ENCODE peak calls at places on chromosomes 1 and 21, in nine cellular contexts. One of them, this sample, is unnamed.

GRCh38 chr1:14780271-14780670 is 181.8 kb downstream of the KAZN start:
- DNase-seq in NB4: peak; percentile 96
- DNase-seq in kidney epithelial cell: no peak
- DNase-seq in CD4-positive, alpha-beta T cell: no peak
- DNase-seq in foreskin fibroblast: no peak
- DNase-seq in neural progenitor cell: no peak
- DNase-seq in heart left ventricle: no peak
- DNase-seq in cardiac fibroblast: no peak
- DNase-seq in HFFc6: no peak
- DNase-seq in this sample: no peak

GRCh38 chr1:204341380-204341779 is 18.3 kb downstream of the PLEKHA6 start:
- DNase-seq in neural progenitor cell: no peak
- DNase-seq in cardiac fibroblast: peak; percentile 17
- DNase-seq in CD4-positive, alpha-beta T cell: no peak
- DNase-seq in NB4: no peak
- DNase-seq in foreskin fibroblast: peak; percentile 47
- DNase-seq in HFFc6: peak; percentile 66
- DNase-seq in heart left ventricle: no peak
- DNase-seq in kidney epithelial cell: no peak
- DNase-seq in this sample: no peak

GRCh38 chr21:42019706-42020105 is 9.5 kb upstream of the ZBTB21 start:
- DNase-seq in kidney epithelial cell: no peak
- DNase-seq in CD4-positive, alpha-beta T cell: no peak
- DNase-seq in NB4: no peak
- DNase-seq in foreskin fibroblast: no peak
- DNase-seq in heart left ventricle: no peak
- DNase-seq in cardiac fibroblast: no peak
- DNase-seq in HFFc6: no peak
- DNase-seq in neural progenitor cell: no peak
- DNase-seq in this sample: no peak

GRCh38 chr1:84156210-84156621 is 12.1 kb downstream of the PRKACB start:
- DNase-seq in neural progenitor cell: no peak
- DNase-seq in foreskin fibroblast: peak; percentile 83
- DNase-seq in CD4-positive, alpha-beta T cell: no peak
- DNase-seq in kidney epithelial cell: peak; percentile 61
- DNase-seq in heart left ventricle: no peak
- DNase-seq in cardiac fibroblast: peak; percentile 84
- DNase-seq in HFFc6: peak; percentile 68
- DNase-seq in NB4: no peak
- DNase-seq in this sample: peak; percentile 55

GRCh38 chr1:98386675-98387440 is 274.7 kb upstream of the SNX7 start:
- DNase-seq in CD4-positive, alpha-beta T cell: no peak
- DNase-seq in foreskin fibroblast: no peak
- DNase-seq in cardiac fibroblast: no peak
- DNase-seq in neural progenitor cell: no peak
- DNase-seq in heart left ventricle: no peak
- DNase-seq in HFFc6: no peak
- DNase-seq in kidney epithelial cell: no peak
- DNase-seq in NB4: no peak
- DNase-seq in this sample: no peak

GRCh38 chr1:223763881-223764280 is 51.5 kb downstream of the CAPN2 start:
- DNase-seq in heart left ventricle: no peak
- DNase-seq in HFFc6: no peak
- DNase-seq in CD4-positive, alpha-beta T cell: no peak
- DNase-seq in NB4: no peak
- DNase-seq in cardiac fibroblast: no peak
- DNase-seq in kidney epithelial cell: no peak
- DNase-seq in foreskin fibroblast: no peak
- DNase-seq in neural progenitor cell: no peak
- DNase-seq in this sample: no peak

GRCh38 chr1:185438936-185439335 is 121.9 kb upstream of the IVNS1ABP start:
- DNase-seq in HFFc6: peak; percentile 3
- DNase-seq in kidney epithelial cell: no peak
- DNase-seq in cardiac fibroblast: no peak
- DNase-seq in heart left ventricle: no peak
- DNase-seq in neural progenitor cell: no peak
- DNase-seq in CD4-positive, alpha-beta T cell: no peak
- DNase-seq in foreskin fibroblast: peak; percentile 37
- DNase-seq in NB4: no peak
- DNase-seq in this sample: no peak

GRCh38 chr1:2233997-2234761 is 6.1 kb downstream of the SKI start:
- DNase-seq in CD4-positive, alpha-beta T cell: peak; percentile 75
- DNase-seq in neural progenitor cell: no peak
- DNase-seq in cardiac fibroblast: peak; percentile 99
- DNase-seq in foreskin fibroblast: peak; percentile 97
- DNase-seq in HFFc6: peak; percentile 88
- DNase-seq in kidney epithelial cell: no peak
- DNase-seq in NB4: peak; percentile 99
- DNase-seq in heart left ventricle: peak; percentile 71
- DNase-seq in this sample: peak; percentile 87

GRCh38 chr1:187266051-187266450 is 437.3 kb downstream of the PLA2G4A start:
- DNase-seq in NB4: no peak
- DNase-seq in cardiac fibroblast: no peak
- DNase-seq in kidney epithelial cell: no peak
- DNase-seq in CD4-positive, alpha-beta T cell: no peak
- DNase-seq in neural progenitor cell: no peak
- DNase-seq in heart left ventricle: no peak
- DNase-seq in HFFc6: no peak
- DNase-seq in foreskin fibroblast: no peak
- DNase-seq in this sample: no peak

GRCh38 chr1:31414692-31415370 is 1.8 kb downstream of the SERINC2 start:
- DNase-seq in cardiac fibroblast: no peak
- DNase-seq in NB4: no peak
- DNase-seq in neural progenitor cell: no peak
- DNase-seq in kidney epithelial cell: no peak
- DNase-seq in foreskin fibroblast: no peak
- DNase-seq in CD4-positive, alpha-beta T cell: no peak
- DNase-seq in HFFc6: peak; percentile 17
- DNase-seq in heart left ventricle: no peak
- DNase-seq in this sample: no peak

DNA sequence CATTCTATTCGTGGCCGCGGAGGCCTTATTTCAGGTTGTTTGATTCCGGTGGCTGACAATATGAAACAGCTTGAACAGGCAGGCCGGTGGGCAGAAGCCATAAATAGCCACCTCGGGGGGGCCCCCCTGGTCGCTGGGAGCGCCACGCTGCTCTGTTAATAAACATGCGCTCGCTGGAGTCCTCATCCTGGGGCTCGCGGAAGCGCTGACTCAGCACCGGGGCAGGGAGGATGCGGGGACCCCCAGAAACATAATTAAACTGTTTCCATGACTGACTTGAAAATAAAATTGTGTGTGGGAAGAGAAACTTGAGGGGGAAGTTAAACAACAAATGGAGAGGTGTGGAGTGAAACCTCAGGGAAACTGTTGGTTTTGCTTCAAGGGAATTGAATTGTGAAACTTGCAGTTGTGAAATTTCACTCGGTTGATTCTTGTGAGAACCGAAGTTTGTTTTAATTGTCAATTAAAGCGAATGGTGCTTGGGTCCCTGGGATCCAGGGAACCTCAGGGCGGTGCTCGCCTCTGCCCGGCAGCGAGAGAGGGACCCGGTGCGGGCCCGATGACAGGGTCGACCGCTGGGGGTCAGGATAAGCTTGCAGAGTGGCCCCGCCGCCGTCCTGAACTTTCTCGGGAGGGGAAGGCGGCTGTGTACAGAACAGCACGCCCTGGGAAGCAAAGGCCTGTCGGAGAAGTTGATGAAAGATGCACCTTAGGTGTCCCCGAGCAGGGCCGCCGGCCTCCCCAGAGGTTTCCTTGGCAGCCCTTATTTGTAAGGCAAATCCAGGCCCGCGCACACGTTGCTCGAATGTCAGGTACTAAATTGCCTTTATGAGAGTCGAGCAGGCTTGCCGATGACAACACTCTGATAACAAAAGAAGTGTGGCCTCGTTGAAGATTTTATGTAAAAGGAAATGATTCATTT is 176.9 kb upstream of the LMO4 start:
- DNase-seq in foreskin fibroblast: no peak
- DNase-seq in HFFc6: no peak
- DNase-seq in heart left ventricle: peak; percentile 78
- DNase-seq in kidney epithelial cell: no peak
- DNase-seq in NB4: peak; percentile 92
- DNase-seq in cardiac fibroblast: peak; percentile 73
- DNase-seq in neural progenitor cell: peak; percentile 90
- DNase-seq in CD4-positive, alpha-beta T cell: no peak
- DNase-seq in this sample: no peak
- TF ChIP-seq CTCF in foreskin fibroblast: no peak
- TF ChIP-seq CTCF in HFFc6: no peak
- TF ChIP-seq CTCF in heart left ventricle: peak; percentile 60
- TF ChIP-seq CTCF in kidney epithelial cell: peak; percentile 79
- TF ChIP-seq CTCF in NB4: peak; percentile 34
- TF ChIP-seq CTCF in cardiac fibroblast: peak; percentile 60
- TF ChIP-seq CTCF in neural progenitor cell: peak; percentile 75
- TF ChIP-seq CTCF in CD4-positive, alpha-beta T cell: no peak
- TF ChIP-seq CTCF in this sample: peak; percentile 4

DNA sequence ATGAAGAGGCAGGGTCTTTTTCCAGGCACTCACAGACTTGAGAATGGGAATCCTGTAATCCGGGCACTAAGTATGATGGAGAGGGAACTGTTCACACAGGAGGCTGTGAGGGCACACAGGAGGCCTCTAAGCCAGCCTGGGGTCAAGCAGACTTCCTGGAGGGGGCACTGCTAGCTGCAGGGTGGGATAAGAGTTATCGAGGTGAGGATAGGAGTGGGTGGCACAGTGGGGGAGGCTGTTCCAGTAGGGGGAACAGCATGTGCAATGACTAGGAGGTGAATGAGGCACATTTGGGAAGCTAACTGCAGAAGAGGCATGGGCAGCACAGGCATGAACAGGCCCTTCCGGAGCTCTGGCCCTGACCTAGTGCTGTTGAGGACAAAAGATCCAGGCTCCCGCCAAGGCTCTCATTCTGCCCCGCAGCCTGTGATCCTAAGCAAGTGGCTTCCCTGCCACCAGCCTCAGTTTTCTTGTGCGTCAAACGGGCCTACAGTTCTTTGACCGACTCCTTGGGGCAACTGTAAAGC is 216.7 kb downstream of the TRABD2B start:
- DNase-seq in kidney epithelial cell: no peak
- DNase-seq in CD4-positive, alpha-beta T cell: no peak
- DNase-seq in NB4: peak; percentile 6
- DNase-seq in neural progenitor cell: no peak
- DNase-seq in cardiac fibroblast: no peak
- DNase-seq in HFFc6: no peak
- DNase-seq in heart left ventricle: no peak
- DNase-seq in foreskin fibroblast: no peak
- DNase-seq in this sample: no peak
- TF ChIP-seq CTCF in kidney epithelial cell: no peak
- TF ChIP-seq CTCF in CD4-positive, alpha-beta T cell: no peak
- TF ChIP-seq CTCF in NB4: no peak
- TF ChIP-seq CTCF in neural progenitor cell: no peak
- TF ChIP-seq CTCF in cardiac fibroblast: no peak
- TF ChIP-seq CTCF in HFFc6: no peak
- TF ChIP-seq CTCF in heart left ventricle: no peak
- TF ChIP-seq CTCF in foreskin fibroblast: no peak
- TF ChIP-seq CTCF in this sample: no peak

DNA sequence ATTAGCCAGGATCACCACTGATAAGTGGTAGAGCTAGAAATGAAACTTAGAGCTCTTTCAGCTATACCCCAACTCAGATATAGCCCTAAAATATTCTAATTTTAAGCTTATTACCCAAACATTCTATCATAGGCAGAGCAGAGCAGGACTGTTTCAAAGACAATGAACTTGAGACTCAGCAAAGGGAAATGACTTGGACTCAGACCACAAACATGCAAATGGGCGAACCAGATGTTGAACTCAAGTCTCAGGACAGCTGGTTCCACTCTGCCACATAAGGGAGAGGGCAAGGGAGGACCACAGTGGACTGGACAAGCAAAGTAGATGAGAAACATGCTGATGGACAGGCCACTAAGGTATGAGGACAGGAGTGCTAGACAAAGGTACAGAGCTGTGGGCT is 315.3 kb downstream of the OMA1 start:
- DNase-seq in kidney epithelial cell: no peak
- DNase-seq in neural progenitor cell: no peak
- DNase-seq in CD4-positive, alpha-beta T cell: no peak
- DNase-seq in HFFc6: no peak
- DNase-seq in cardiac fibroblast: no peak
- DNase-seq in foreskin fibroblast: no peak
- DNase-seq in NB4: no peak
- DNase-seq in heart left ventricle: no peak
- DNase-seq in this sample: no peak
- TF ChIP-seq CTCF in kidney epithelial cell: no peak
- TF ChIP-seq CTCF in neural progenitor cell: no peak
- TF ChIP-seq CTCF in CD4-positive, alpha-beta T cell: no peak
- TF ChIP-seq CTCF in HFFc6: no peak
- TF ChIP-seq CTCF in cardiac fibroblast: no peak
- TF ChIP-seq CTCF in foreskin fibroblast: no peak
- TF ChIP-seq CTCF in NB4: no peak
- TF ChIP-seq CTCF in heart left ventricle: no peak
- TF ChIP-seq CTCF in this sample: no peak

GRCh38 chr1:41321277-41321676 is 40.0 kb upstream of the FOXO6 start:
- DNase-seq in CD4-positive, alpha-beta T cell: no peak
- DNase-seq in NB4: no peak
- DNase-seq in neural progenitor cell: no peak
- DNase-seq in heart left ventricle: no peak
- DNase-seq in kidney epithelial cell: no peak
- DNase-seq in foreskin fibroblast: no peak
- DNase-seq in cardiac fibroblast: no peak
- DNase-seq in HFFc6: no peak
- DNase-seq in this sample: no peak

GRCh38 chr1:41322101-41322661 is 39.1 kb upstream of the FOXO6 start:
- DNase-seq in NB4: no peak
- DNase-seq in heart left ventricle: no peak
- DNase-seq in neural progenitor cell: no peak
- DNase-seq in HFFc6: no peak
- DNase-seq in kidney epithelial cell: no peak
- DNase-seq in foreskin fibroblast: no peak
- DNase-seq in CD4-positive, alpha-beta T cell: no peak
- DNase-seq in cardiac fibroblast: no peak
- DNase-seq in this sample: no peak

GRCh38 chr1:41323243-41323642 is 38.0 kb upstream of the FOXO6 start:
- DNase-seq in CD4-positive, alpha-beta T cell: no peak
- DNase-seq in foreskin fibroblast: no peak
- DNase-seq in heart left ventricle: no peak
- DNase-seq in NB4: no peak
- DNase-seq in HFFc6: no peak
- DNase-seq in cardiac fibroblast: no peak
- DNase-seq in neural progenitor cell: no peak
- DNase-seq in kidney epithelial cell: no peak
- DNase-seq in this sample: no peak

GRCh38 chr1:41320860-41321259 is 40.4 kb upstream of the FOXO6 start:
- DNase-seq in neural progenitor cell: no peak
- DNase-seq in cardiac fibroblast: no peak
- DNase-seq in CD4-positive, alpha-beta T cell: no peak
- DNase-seq in kidney epithelial cell: no peak
- DNase-seq in heart left ventricle: no peak
- DNase-seq in foreskin fibroblast: no peak
- DNase-seq in HFFc6: no peak
- DNase-seq in NB4: no peak
- DNase-seq in this sample: no peak

DNA sequence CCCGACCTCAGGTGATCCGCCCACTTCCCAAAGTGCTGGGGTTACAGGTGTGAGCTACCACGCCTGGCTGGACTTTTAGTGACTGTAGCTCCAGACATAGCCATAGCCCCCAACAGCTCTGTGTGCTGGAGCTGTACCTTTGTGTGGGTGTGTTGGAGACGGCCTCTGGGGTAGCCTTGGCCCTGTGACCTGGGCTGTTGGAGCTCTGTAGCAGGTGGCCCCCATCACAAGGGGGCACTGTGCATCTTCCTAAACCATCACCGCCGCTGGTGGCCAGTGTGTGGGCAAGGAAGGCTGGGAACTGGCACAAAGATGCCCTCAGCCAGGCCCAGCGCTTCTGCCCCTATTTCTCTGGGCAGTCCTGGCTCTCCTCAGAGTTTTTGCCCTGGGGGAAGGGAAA is 38.4 kb upstream of the FOXO6 start:
- DNase-seq in neural progenitor cell: peak; percentile 80
- DNase-seq in foreskin fibroblast: no peak
- DNase-seq in CD4-positive, alpha-beta T cell: no peak
- DNase-seq in NB4: peak; percentile 66
- DNase-seq in heart left ventricle: no peak
- DNase-seq in cardiac fibroblast: peak; percentile 32
- DNase-seq in HFFc6: peak; percentile 10
- DNase-seq in kidney epithelial cell: no peak
- DNase-seq in this sample: no peak
- TF ChIP-seq CTCF in neural progenitor cell: peak; percentile 76
- TF ChIP-seq CTCF in foreskin fibroblast: peak; percentile 37
- TF ChIP-seq CTCF in CD4-positive, alpha-beta T cell: peak; percentile 18
- TF ChIP-seq CTCF in NB4: peak; percentile 82
- TF ChIP-seq CTCF in heart left ventricle: peak; percentile 40
- TF ChIP-seq CTCF in cardiac fibroblast: peak; percentile 43
- TF ChIP-seq CTCF in HFFc6: peak; percentile 72
- TF ChIP-seq CTCF in kidney epithelial cell: peak; percentile 59
- TF ChIP-seq CTCF in this sample: peak; percentile 25

This sample was measured in AG09319.